ENCODE peak calls at places on chromosome 4, in five cellular contexts. W, K, L, X and N are unnamed samples.

GRCh38 chr4:121277194-121278105 is 103.4 kb downstream of the QRFPR start:
- DNase-seq in W (no peak), L (peak; percentile 42), X (peak; percentile 4), K (peak; percentile 20), N (no peak)

GRCh38 chr4:179867300-179867878 is 2375.8 kb upstream of the TENM3 start:
- DNase-seq in X (peak; percentile 56), W (peak; percentile 13), L (peak; percentile 80), K (peak; percentile 54), N (peak; percentile 57)

GRCh38 chr4:37073226-37073840 is 171.2 kb upstream of the NWD2 start:
- DNase-seq in K (peak; percentile 40), L (no peak), X (peak; percentile 26), W (no peak), N (no peak)

GRCh38 chr4:180913750-180914149 is 1329.5 kb upstream of the TENM3 start:
- DNase-seq in K (no peak), L (peak; percentile 12), W (no peak), X (no peak), N (peak; percentile 72)

GRCh38 chr4:67885727-67886126 is 1.9 kb upstream of the TMPRSS11D start:
- DNase-seq in X (no peak), L (peak; percentile 35), W (no peak), K (no peak), N (peak; percentile 98)

GRCh38 chr4:82293304-82293703 is 80.5 kb downstream of the HNRNPD start:
- DNase-seq in K (no peak), L (no peak), W (no peak), X (no peak), N (no peak)

GRCh38 chr4:62051332-62051731 is 851.2 kb downstream of the ADGRL3 start:
- DNase-seq in L (no peak), K (no peak), X (no peak), W (no peak), N (no peak)

GRCh38 chr4:4990329-4990728 is 28.9 kb downstream of the CYTL1 start:
- DNase-seq in L (no peak), W (no peak), X (no peak), K (no peak), N (no peak)

GRCh38 chr4:176156656-176157055 is 38.7 kb downstream of the SPATA4 start:
- DNase-seq in X (no peak), L (no peak), K (no peak), W (no peak), N (no peak)

GRCh38 chr4:8725071-8725841 is 132.7 kb downstream of the CPZ start:
- DNase-seq in L (no peak), W (no peak), K (no peak), X (peak; percentile 89), N (no peak)

GRCh38 chr4:113872426-113873260 is 106.8 kb downstream of the ARSJ start:
- DNase-seq in L (no peak), X (no peak), W (no peak), K (no peak), N (peak; percentile 22)

GRCh38 chr4:115279300-115279699 is 165.9 kb upstream of the NDST4 start:
- DNase-seq in W (no peak), K (no peak), X (no peak), L (no peak), N (no peak)

GRCh38 chr4:98572697-98573096 is 85.7 kb downstream of the TSPAN5 start:
- DNase-seq in K (no peak), X (no peak), W (no peak), L (no peak), N (no peak)

GRCh38 chr4:27049101-27049829 is 188.6 kb downstream of the STIM2 start:
- DNase-seq in L (no peak), W (no peak), X (no peak), K (no peak), N (no peak)

GRCh38 chr4:97027989-97028388 is 1115.3 kb downstream of the STPG2 start:
- DNase-seq in K (no peak), W (no peak), X (no peak), L (no peak), N (no peak)

GRCh38 chr4:67291639-67292038 is 253.7 kb downstream of the CENPC start:
- DNase-seq in W (no peak), K (no peak), X (no peak), L (no peak), N (no peak)

GRCh38 chr4:151627491-151627890 is 133.3 kb downstream of the GATB start:
- DNase-seq in K (no peak), W (no peak), X (no peak), L (no peak), N (peak; percentile 15)

GRCh38 chr4:106273831-106274230 is 42.2 kb downstream of the TBCK start:
- DNase-seq in K (no peak), L (no peak), X (no peak), W (no peak), N (peak; percentile 22)

GRCh38 chr4:127498366-127498765 is 134.4 kb upstream of the INTU start:
- DNase-seq in L (no peak), K (no peak), X (no peak), W (no peak), N (no peak)

GRCh38 chr4:127503111-127503510 is 129.6 kb upstream of the INTU start:
- DNase-seq in X (no peak), L (no peak), W (no peak), K (no peak), N (peak; percentile 46)

GRCh38 chr4:127500242-127500641 is 132.5 kb upstream of the INTU start:
- DNase-seq in K (no peak), L (no peak), X (no peak), W (no peak), N (no peak)

GRCh38 chr4:127505203-127505602 is 127.6 kb upstream of the INTU start:
- DNase-seq in L (no peak), K (peak; percentile 62), X (peak; percentile 4), W (no peak), N (peak; percentile 84)

GRCh38 chr4:127501103-127501502 is 131.7 kb upstream of the INTU start:
- DNase-seq in X (no peak), L (no peak), K (peak; percentile 14), W (no peak), N (peak; percentile 42)
- H3K4me3 ChIP-seq in X (no peak overlapping the region), L (no peak overlapping the region), K (no peak overlapping the region), W (no peak overlapping the region), N (no peak overlapping the region)

GRCh38 chr4:124594945-124595344 is 117.6 kb downstream of the ANKRD50 start:
- DNase-seq in K (no peak), W (no peak), X (no peak), L (no peak), N (no peak)

GRCh38 chr4:124591646-124592045 is 120.9 kb downstream of the ANKRD50 start:
- DNase-seq in X (no peak), W (no peak), K (no peak), L (no peak), N (no peak)

DNA sequence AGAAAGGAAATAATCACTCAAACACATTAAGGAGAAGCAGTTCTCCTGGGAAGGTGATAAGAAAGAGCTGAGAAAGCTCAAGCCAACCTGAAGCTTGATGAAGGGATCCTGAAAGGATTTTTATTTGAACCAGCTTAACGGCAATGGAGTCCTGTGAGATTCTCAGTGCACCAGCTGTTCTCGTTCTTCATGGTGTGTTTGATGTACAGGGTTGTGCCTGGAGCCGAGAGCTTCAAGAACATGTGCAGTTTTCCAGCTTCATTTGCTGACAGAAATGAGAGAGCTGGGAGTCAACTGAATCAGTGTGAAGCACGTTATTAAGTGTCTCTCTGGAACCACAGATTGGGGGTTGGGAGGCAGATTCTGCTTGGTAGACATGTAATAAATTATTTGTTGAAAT is 115.7 kb downstream of the ANKRD50 start:
- DNase-seq in K (no peak), L (no peak), X (no peak), W (no peak), N (no peak)
- TF ChIP-seq RAD21 in K (no peak), L (no peak), X (no peak), W (no peak), N (no peak)

DNA sequence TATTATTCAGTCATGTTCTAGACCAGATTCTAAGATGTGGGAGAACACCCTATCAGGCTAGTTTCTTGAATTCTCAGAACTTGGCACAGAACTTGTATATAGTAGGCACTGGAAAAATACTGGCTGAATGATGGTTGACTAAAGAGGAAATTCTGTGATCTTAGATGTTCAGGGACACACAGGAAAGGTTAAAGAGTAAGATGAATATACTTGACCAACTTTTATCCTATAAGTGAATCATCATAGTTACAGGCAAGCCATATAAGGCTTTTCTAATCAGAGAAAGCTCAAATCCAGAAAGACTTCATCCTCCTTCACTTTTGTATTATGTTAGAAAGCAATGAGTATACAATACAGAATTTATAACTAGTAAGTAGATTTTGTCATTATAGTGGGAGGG is 53.8 kb downstream of the SEPTIN11 start:
- DNase-seq in K (no peak), X (no peak), W (no peak), L (no peak), N (peak; percentile 60)
- H3K27ac ChIP-seq in K (no peak overlapping the region), X (no peak overlapping the region), W (no peak overlapping the region), L (no peak overlapping the region), N (peak overlapping the region; percentile 72)

DNA sequence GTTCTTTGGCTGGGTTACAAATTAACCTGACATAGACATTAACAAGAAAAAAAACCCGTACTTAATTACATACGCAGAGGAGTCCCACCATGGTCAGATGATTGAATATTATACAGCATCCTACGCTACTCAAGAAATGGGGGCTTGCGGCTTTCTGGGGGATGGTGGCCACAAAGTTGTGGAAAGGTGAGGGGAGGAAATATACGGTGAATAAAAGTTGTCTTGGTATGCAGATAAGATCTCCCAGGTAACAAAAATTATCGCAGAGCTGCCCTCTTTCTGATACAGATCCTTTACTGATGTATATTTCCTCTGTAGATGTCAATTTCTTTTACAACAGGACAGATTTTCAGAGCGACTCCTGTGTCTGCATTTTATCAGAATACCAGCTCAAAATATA is 890 bp downstream of the DCAF16 start:
- DNase-seq in W (no peak), L (no peak), K (peak; percentile 9), X (no peak), N (no peak)
- H3K4me3 ChIP-seq in W (peak overlapping the region; percentile 75), L (peak overlapping the region; percentile 80), K (peak overlapping the region; percentile 65), X (peak overlapping the region; percentile 89), N (peak overlapping the region; percentile 82)

GRCh38 chr4:3701271-3702083 is 64.7 kb upstream of the ADRA2C start:
- DNase-seq in L (no peak), X (no peak), K (no peak), W (no peak), N (no peak)

GRCh38 chr4:3700736-3701135 is 65.4 kb upstream of the ADRA2C start:
- DNase-seq in X (no peak), K (no peak), L (no peak), W (no peak), N (no peak)

GRCh38 chr4:3699261-3699660 is 66.9 kb upstream of the ADRA2C start:
- DNase-seq in W (no peak), L (no peak), X (no peak), K (no peak), N (no peak)

GRCh38 chr4:3699678-3700077 is 66.5 kb upstream of the ADRA2C start:
- DNase-seq in W (no peak), X (no peak), K (no peak), L (no peak), N (no peak)

DNA sequence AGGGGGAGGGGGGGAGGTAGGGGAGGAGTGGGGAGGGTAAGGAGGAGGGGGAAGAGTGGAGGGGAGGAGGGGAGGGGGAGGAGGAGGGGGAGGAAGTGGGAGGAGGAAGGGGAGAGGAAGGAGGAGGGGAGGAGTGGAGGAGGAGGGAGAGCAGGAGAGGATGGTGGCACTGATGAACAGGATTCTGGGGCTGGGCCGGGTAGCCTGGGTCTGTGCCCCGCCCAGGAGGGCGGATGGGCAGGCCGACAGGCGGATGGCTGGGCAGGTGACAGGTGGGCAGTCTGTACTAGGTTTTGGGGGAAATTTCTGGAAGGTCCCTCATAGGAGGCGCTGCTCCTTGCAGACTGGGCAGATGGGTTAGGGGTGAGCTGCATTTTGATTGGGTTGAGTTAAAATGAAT is 66.0 kb upstream of the ADRA2C start:
- DNase-seq in X (no peak), L (no peak), W (no peak), K (no peak), N (no peak)
- TF ChIP-seq RAD21 in X (no peak), L (no peak), W (no peak), K (no peak), N (no peak)